ENCODE peak calls at places on chromosome 1, in six cellular contexts. M is body of pancreas, I is AG10803, K is astrocyte of the cerebellum, Z is tibial artery, X is GM12864. G is an unnamed sample.

GRCh38 chr1:208093754-208094719 is 150.1 kb downstream of the PLXNA2 start:
- DNase-seq in M (peak), K (no peak), Z (peak), I (peak), X (peak), G (no peak)

GRCh38 chr1:48099011-48099550 is 101.9 kb upstream of the TRABD2B start:
- DNase-seq in M (no peak), I (no peak), Z (no peak), X (no peak), K (no peak), G (no peak)

GRCh38 chr1:174550296-174550695 is 102.5 kb downstream of the GPR52 start:
- DNase-seq in I (no peak), M (no peak), K (no peak), X (no peak), Z (no peak), G (no peak)

GRCh38 chr1:8689431-8690252 is 127.8 kb downstream of the RERE start:
- DNase-seq in I (no peak), X (no peak), M (no peak), K (no peak), Z (no peak), G (no peak)

GRCh38 chr1:60571811-60572210 is 498.2 kb upstream of the C1orf87 start:
- DNase-seq in X (no peak), K (peak), I (peak), M (no peak), Z (no peak), G (peak)

GRCh38 chr1:23436520-23437354 is 12.2 kb upstream of the TCEA3 start:
- DNase-seq in K (no peak), X (no peak), I (no peak), Z (no peak), M (peak), G (no peak)

GRCh38 chr1:186325239-186325638 is 49.8 kb downstream of the TPR start:
- DNase-seq in X (no peak), K (peak), M (no peak), I (peak), Z (no peak), G (no peak)

GRCh38 chr1:83491930-83492329 is 507.0 kb downstream of the TTLL7 start:
- DNase-seq in M (no peak), Z (no peak), K (no peak), I (no peak), X (no peak), G (no peak)

GRCh38 chr1:43493661-43494450 is 36.8 kb upstream of the PTPRF start:
- DNase-seq in Z (no peak), M (no peak), X (no peak), I (no peak), K (no peak), G (no peak)

GRCh38 chr1:216390956-216391355 is 32.3 kb downstream of the USH2A start:
- DNase-seq in I (no peak), K (no peak), X (no peak), Z (no peak), M (no peak), G (no peak)

GRCh38 chr1:216389774-216390173 is 33.5 kb downstream of the USH2A start:
- DNase-seq in M (no peak), I (no peak), K (no peak), Z (no peak), X (no peak), G (no peak)

GRCh38 chr1:216388558-216388957 is 34.7 kb downstream of the USH2A start:
- DNase-seq in M (no peak), X (no peak), K (no peak), I (no peak), Z (no peak), G (no peak)
- H3K4me3 ChIP-seq in M (no peak), X (no peak), K (no peak), I (no peak), Z (no peak), G (no peak)

GRCh38 chr1:112453876-112454275 is 54.9 kb upstream of the WNT2B start:
- DNase-seq in M (no peak), K (no peak), X (no peak), Z (no peak), I (no peak), G (no peak)
- H3K4me3 ChIP-seq in M (no peak), K (no peak), X (no peak), Z (no peak), I (no peak), G (no peak)

GRCh38 chr1:235500971-235501540 is 3.2 kb downstream of the B3GALNT2 start:
- DNase-seq in M (no peak), Z (no peak), X (no peak), I (no peak), K (no peak), G (no peak)
- H3K4me3 ChIP-seq in M (no peak), Z (no peak), X (no peak), I (no peak), K (no peak), G (no peak)

GRCh38 chr1:113808450-113809195 is 3.7 kb downstream of the RSBN1 start:
- DNase-seq in Z (no peak), M (no peak), X (no peak), K (no peak), I (peak), G (no peak)
- H3K4me3 ChIP-seq in Z (no peak), M (no peak), X (no peak), K (no peak), I (no peak), G (no peak)

G was measured in skeletal muscle cell.